ENCODE peak calls at places on chromosomes 7 and 10, in ten cellular contexts. R is A549, L is suprapubic skin, W is HepG2, T is H1, Y is GM12878, S is ovary, X is stomach, H is K562, M is sigmoid colon. C is an unnamed sample.

GRCh38 chr10:91820144-91820543 is 21.9 kb downstream of the TNKS2 start:
- DNase-seq in R (no peak), L (no peak), W (no peak), T (no peak), Y (no peak), S (no peak), X (no peak), H (no peak), M (no peak), C (no peak)

GRCh38 chr7:8932751-8933150 is 499.3 kb downstream of the NXPH1 start:
- DNase-seq in R (no peak), L (no peak), W (no peak), T (no peak), Y (no peak), S (no peak), X (no peak), H (no peak), M (no peak), C (no peak)

GRCh38 chr7:148790850-148791249 is 92.1 kb downstream of the CUL1 start:
- DNase-seq in R (no peak), L (no peak), W (no peak), T (no peak), Y (no peak), S (no peak), X (no peak), H (no peak), M (no peak), C (no peak)

GRCh38 chr10:68327889-68328786 is 3.7 kb upstream of the HNRNPH3 start:
- DNase-seq in R (peak), L (no peak), W (peak), T (no peak), Y (no peak), S (no peak), X (no peak), H (no peak), M (no peak), C (peak)

GRCh38 chr7:4882742-4883351 is 669 bp downstream of the RADIL start:
- DNase-seq in R (no peak), L (no peak), W (no peak), T (no peak), Y (no peak), S (no peak), X (no peak), H (no peak), M (peak), C (no peak)

GRCh38 chr10:7411671-7412481 is 1.0 kb upstream of the SFMBT2 start:
- DNase-seq in R (no peak), L (no peak), W (no peak), T (no peak), Y (no peak), S (peak), X (no peak), H (no peak), M (no peak), C (no peak)

GRCh38 chr7:123635551-123636359 is 19.9 kb upstream of the LMOD2 start:
- DNase-seq in R (peak), L (no peak), W (peak), T (no peak), Y (no peak), S (no peak), X (no peak), H (peak), M (no peak), C (no peak)

GRCh38 chr7:7228967-7229366 is 46.6 kb downstream of the C1GALT1 start:
- DNase-seq in R (no peak), L (no peak), W (no peak), T (no peak), Y (no peak), S (no peak), X (no peak), H (no peak), M (no peak), C (no peak)

GRCh38 chr7:25951414-25952276 is 200.4 kb upstream of the NFE2L3 start:
- DNase-seq in R (no peak), L (peak), W (no peak), T (no peak), Y (no peak), S (peak), X (no peak), H (no peak), M (peak), C (no peak)

GRCh38 chr10:101221479-101222246 is 7.6 kb downstream of the LBX1 start:
- DNase-seq in R (no peak), L (no peak), W (no peak), T (no peak), Y (no peak), S (no peak), X (no peak), H (no peak), M (no peak), C (no peak)

GRCh38 chr7:50308301-50309129 is 4.0 kb downstream of the IKZF1 start:
- DNase-seq in R (no peak), L (no peak), W (no peak), T (no peak), Y (no peak), S (no peak), X (no peak), H (peak), M (peak), C (no peak)

GRCh38 chr7:108247646-108248045 is 117.5 kb upstream of the LAMB4 start:
- DNase-seq in R (no peak), L (no peak), W (no peak), T (no peak), Y (no peak), S (no peak), X (no peak), H (no peak), M (no peak), C (no peak)

GRCh38 chr10:119025336-119025735 is 4.2 kb upstream of the NANOS1 start:
- DNase-seq in R (no peak), L (peak), W (peak), T (no peak), Y (no peak), S (peak), X (peak), H (no peak), M (peak), C (no peak)

GRCh38 chr10:78742730-78743615 is 325.8 kb upstream of the ZMIZ1 start:
- DNase-seq in R (no peak), L (no peak), W (peak), T (no peak), Y (no peak), S (no peak), X (peak), H (no peak), M (peak), C (peak)

GRCh38 chr7:137360087-137360679 is 16.6 kb upstream of the PTN start:
- DNase-seq in R (no peak), L (no peak), W (no peak), T (no peak), Y (no peak), S (no peak), X (no peak), H (no peak), M (no peak), C (no peak)

GRCh38 chr10:20100157-20100556 is 283.9 kb downstream of the PLXDC2 start:
- DNase-seq in R (peak), L (no peak), W (no peak), T (no peak), Y (no peak), S (no peak), X (no peak), H (no peak), M (no peak), C (no peak)

GRCh38 chr10:2925631-2926030 is 141.7 kb upstream of the PFKP start:
- DNase-seq in R (no peak), L (no peak), W (no peak), T (no peak), Y (no peak), S (no peak), X (peak), H (no peak), M (no peak), C (peak)

GRCh38 chr10:75283150-75284096 is 47.7 kb upstream of the COMTD1 start:
- DNase-seq in R (no peak), L (no peak), W (no peak), T (no peak), Y (no peak), S (no peak), X (no peak), H (peak), M (no peak), C (no peak)

GRCh38 chr10:33180390-33180789 is 154.1 kb downstream of the NRP1 start:
- DNase-seq in R (no peak), L (no peak), W (peak), T (no peak), Y (no peak), S (no peak), X (no peak), H (no peak), M (no peak), C (no peak)

GRCh38 chr7:40101201-40101600 is 33.2 kb downstream of the MPLKIP start:
- DNase-seq in R (no peak), L (no peak), W (no peak), T (no peak), Y (no peak), S (no peak), X (no peak), H (no peak), M (no peak), C (no peak)

GRCh38 chr7:150755473-150756099 is 18.4 kb downstream of the GIMAP5 start:
- DNase-seq in R (no peak), L (no peak), W (no peak), T (no peak), Y (peak), S (no peak), X (no peak), H (no peak), M (no peak), C (no peak)

GRCh38 chr10:124624875-124625274 is 119.3 kb downstream of the FAM53B start:
- DNase-seq in R (no peak), L (no peak), W (no peak), T (no peak), Y (no peak), S (no peak), X (no peak), H (no peak), M (no peak), C (no peak)

GRCh38 chr7:34709771-34710170 is 51.8 kb downstream of the NPSR1 start:
- DNase-seq in R (no peak), L (no peak), W (no peak), T (no peak), Y (no peak), S (no peak), X (no peak), H (no peak), M (no peak), C (no peak)

GRCh38 chr10:132889091-132889490 is 53.3 kb downstream of the CFAP46 start:
- DNase-seq in R (peak), L (peak), W (no peak), T (no peak), Y (no peak), S (peak), X (no peak), H (no peak), M (peak), C (no peak)

GRCh38 chr10:110993024-110993693 is 73.8 kb downstream of the SHOC2 start:
- DNase-seq in R (no peak), L (no peak), W (no peak), T (no peak), Y (peak), S (no peak), X (no peak), H (no peak), M (no peak), C (no peak)

GRCh38 chr7:154833839-154834238 is 169.1 kb downstream of the PAXIP1 start:
- DNase-seq in R (no peak), L (no peak), W (no peak), T (no peak), Y (no peak), S (no peak), X (no peak), H (no peak), M (no peak), C (no peak)

GRCh38 chr10:93710333-93710909 is 8.0 kb upstream of the FRA10AC1 start:
- DNase-seq in R (no peak), L (no peak), W (no peak), T (no peak), Y (no peak), S (no peak), X (no peak), H (no peak), M (no peak), C (no peak)
- TF ChIP-seq EP300 in R (no peak), L (no peak), W (no peak), T (no peak), Y (no peak), S (no peak), X (no peak), H (no peak), M (no peak), C (no peak)

GRCh38 chr7:99476107-99476506 is 3.4 kb downstream of the ZNF789 start:
- DNase-seq in R (no peak), L (no peak), W (no peak), T (no peak), Y (no peak), S (no peak), X (no peak), H (no peak), M (no peak), C (no peak)

GRCh38 chr7:99468336-99468918 is 2.5 kb upstream of the ATP5MF start:
- DNase-seq in R (no peak), L (no peak), W (no peak), T (no peak), Y (no peak), S (no peak), X (no peak), H (no peak), M (no peak), C (no peak)

GRCh38 chr7:99469381-99470065 is 3.2 kb upstream of the ZNF789 start:
- DNase-seq in R (peak), L (no peak), W (peak), T (no peak), Y (no peak), S (no peak), X (no peak), H (no peak), M (no peak), C (no peak)

GRCh38 chr7:99473315-99473596 is 566 bp downstream of the ZNF789 start:
- DNase-seq in R (peak), L (no peak), W (peak), T (no peak), Y (peak), S (no peak), X (no peak), H (peak), M (no peak), C (no peak)

DNA sequence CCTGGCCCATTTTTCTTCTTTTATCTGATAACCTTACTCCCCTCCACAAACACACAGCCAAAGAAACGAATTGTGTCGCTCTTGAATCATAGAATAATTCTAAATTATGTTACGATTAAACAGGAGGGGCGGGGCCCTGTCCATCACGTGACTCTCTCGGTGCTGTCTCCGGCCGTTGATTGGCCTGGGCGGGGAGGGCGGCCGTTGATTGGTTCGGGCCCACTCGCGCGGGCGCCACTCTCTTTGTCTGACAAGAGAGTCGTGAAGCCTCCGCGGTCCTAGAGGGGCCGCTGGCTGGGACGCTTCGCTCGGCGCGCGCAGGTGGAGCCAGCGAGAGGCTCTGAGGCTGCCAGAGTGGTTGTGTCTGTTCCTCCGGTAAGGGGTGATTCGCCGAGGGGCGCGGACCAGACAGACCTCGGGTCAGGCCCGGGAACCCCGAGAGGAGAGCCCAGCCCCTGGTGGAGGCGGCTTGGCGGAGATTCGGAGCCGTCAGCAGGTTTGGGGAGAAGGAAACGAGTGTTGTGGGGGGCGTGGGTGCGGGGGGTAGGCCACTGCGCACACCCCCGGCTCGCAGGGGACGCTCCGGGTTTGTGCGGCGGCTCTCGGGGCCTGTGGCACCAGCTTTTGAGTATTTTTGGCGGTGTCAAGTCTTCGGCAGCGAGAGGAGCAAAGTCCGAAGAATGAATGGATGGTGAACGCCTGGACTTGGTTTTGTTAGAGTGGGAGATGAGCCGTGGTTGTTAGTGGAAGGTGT is at the start of gene ZNF789:
- DNase-seq in R (peak), L (peak), W (peak), T (peak), Y (peak), S (peak), X (peak), H (peak), M (peak), C (peak)
- TF ChIP-seq POLR2A in R (peak), L (no peak), W (peak), T (peak), Y (peak), S (no peak), X (no peak), H (peak), M (no peak), C (peak)

GRCh38 chr7:96285579-96285978 is 36.3 kb downstream of the SLC25A13 start:
- DNase-seq in R (no peak), L (no peak), W (no peak), T (no peak), Y (no peak), S (no peak), X (no peak), H (no peak), M (no peak), C (no peak)
- TF ChIP-seq EP300 in R (no peak), L (no peak), W (no peak), T (no peak), Y (no peak), S (no peak), X (no peak), H (no peak), M (no peak), C (no peak)

DNA sequence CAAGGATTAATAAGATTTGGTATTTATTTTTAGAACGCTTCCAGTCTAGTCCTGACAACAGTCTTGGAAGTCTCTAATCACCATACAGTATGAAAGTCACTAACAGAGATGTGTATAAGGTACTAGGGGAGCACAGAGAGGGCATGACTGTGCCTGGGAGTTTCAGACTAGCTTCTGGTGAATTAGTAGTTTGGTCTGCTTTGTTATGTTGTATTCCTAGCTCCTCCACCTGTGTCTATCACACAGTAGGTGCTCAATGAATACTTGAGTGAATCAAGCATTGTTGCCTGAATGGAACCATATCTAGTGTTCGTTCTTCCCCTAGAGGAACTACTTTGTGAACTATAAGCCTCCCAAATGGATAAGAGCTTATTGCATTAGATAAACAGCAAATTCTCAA is 49.4 kb downstream of the AGK start:
- DNase-seq in R (no peak), L (no peak), W (no peak), T (no peak), Y (no peak), S (no peak), X (no peak), H (no peak), M (no peak), C (no peak)
- TF ChIP-seq POLR2A in R (no peak), L (no peak), W (no peak), T (no peak), Y (no peak), S (no peak), X (no peak), H (no peak), M (no peak), C (no peak)

C was measured in tibial nerve.